ENCODE peak calls at places on chromosomes 5 and 9, in ten cellular contexts. One of them, this sample, is unnamed.

GRCh38 chr9:116945817-116946216 is 258.7 kb downstream of the TRIM32 start:
- DNase-seq in KBM-7: peak
- DNase-seq in H54: no peak
- DNase-seq in HCEC 1CT: no peak
- DNase-seq in HT1080: no peak
- DNase-seq in left lung: no peak
- DNase-seq in AG08396: no peak
- DNase-seq in activated CD4-positive, alpha-beta T cell treated with anti-CD3 and anti-CD28 coated beads, Interleukin-2, amount 10 ng/mL, durations not matched to agents 7 days and 5 days: no peak
- DNase-seq in memory B cell: no peak
- DNase-seq in occipital lobe: no peak
- DNase-seq in this sample: no peak

GRCh38 chr9:19286634-19287188 is 56.2 kb downstream of the DENND4C start:
- DNase-seq in memory B cell: no peak
- DNase-seq in left lung: no peak
- DNase-seq in AG08396: no peak
- DNase-seq in occipital lobe: no peak
- DNase-seq in KBM-7: no peak
- DNase-seq in HT1080: peak
- DNase-seq in H54: no peak
- DNase-seq in activated CD4-positive, alpha-beta T cell treated with anti-CD3 and anti-CD28 coated beads, Interleukin-2, amount 10 ng/mL, durations not matched to agents 7 days and 5 days: no peak
- DNase-seq in HCEC 1CT: no peak
- DNase-seq in this sample: no peak

GRCh38 chr5:180801596-180802324 is 846 bp downstream of the MGAT1 start:
- DNase-seq in KBM-7: no peak
- DNase-seq in HT1080: no peak
- DNase-seq in AG08396: no peak
- DNase-seq in activated CD4-positive, alpha-beta T cell treated with anti-CD3 and anti-CD28 coated beads, Interleukin-2, amount 10 ng/mL, durations not matched to agents 7 days and 5 days: no peak
- DNase-seq in HCEC 1CT: no peak
- DNase-seq in memory B cell: no peak
- DNase-seq in occipital lobe: no peak
- DNase-seq in H54: no peak
- DNase-seq in left lung: peak
- DNase-seq in this sample: no peak

GRCh38 chr5:107254214-107254901 is 416.4 kb downstream of the EFNA5 start:
- DNase-seq in AG08396: no peak
- DNase-seq in HT1080: no peak
- DNase-seq in occipital lobe: no peak
- DNase-seq in H54: no peak
- DNase-seq in memory B cell: no peak
- DNase-seq in KBM-7: no peak
- DNase-seq in activated CD4-positive, alpha-beta T cell treated with anti-CD3 and anti-CD28 coated beads, Interleukin-2, amount 10 ng/mL, durations not matched to agents 7 days and 5 days: no peak
- DNase-seq in left lung: no peak
- DNase-seq in HCEC 1CT: no peak
- DNase-seq in this sample: no peak

GRCh38 chr5:74357827-74358226 is 282.7 kb downstream of the ENC1 start:
- DNase-seq in memory B cell: no peak
- DNase-seq in KBM-7: no peak
- DNase-seq in HCEC 1CT: no peak
- DNase-seq in activated CD4-positive, alpha-beta T cell treated with anti-CD3 and anti-CD28 coated beads, Interleukin-2, amount 10 ng/mL, durations not matched to agents 7 days and 5 days: no peak
- DNase-seq in AG08396: no peak
- DNase-seq in HT1080: no peak
- DNase-seq in occipital lobe: no peak
- DNase-seq in H54: no peak
- DNase-seq in left lung: no peak
- DNase-seq in this sample: no peak

GRCh38 chr9:6944896-6945295 is 187.1 kb downstream of the KDM4C start:
- DNase-seq in AG08396: peak
- DNase-seq in H54: no peak
- DNase-seq in HT1080: peak
- DNase-seq in left lung: no peak
- DNase-seq in HCEC 1CT: peak
- DNase-seq in activated CD4-positive, alpha-beta T cell treated with anti-CD3 and anti-CD28 coated beads, Interleukin-2, amount 10 ng/mL, durations not matched to agents 7 days and 5 days: no peak
- DNase-seq in KBM-7: no peak
- DNase-seq in occipital lobe: no peak
- DNase-seq in memory B cell: no peak
- DNase-seq in this sample: no peak

GRCh38 chr9:121650220-121651013 is 1.0 kb upstream of the DAB2IP start:
- DNase-seq in occipital lobe: no peak
- DNase-seq in KBM-7: peak
- DNase-seq in left lung: peak
- DNase-seq in H54: peak
- DNase-seq in activated CD4-positive, alpha-beta T cell treated with anti-CD3 and anti-CD28 coated beads, Interleukin-2, amount 10 ng/mL, durations not matched to agents 7 days and 5 days: no peak
- DNase-seq in HT1080: peak
- DNase-seq in HCEC 1CT: no peak
- DNase-seq in AG08396: no peak
- DNase-seq in memory B cell: no peak
- DNase-seq in this sample: no peak

GRCh38 chr5:132065351-132065937 is 5.0 kb downstream of the IL3 start:
- DNase-seq in AG08396: peak
- DNase-seq in HT1080: peak
- DNase-seq in KBM-7: peak
- DNase-seq in memory B cell: peak
- DNase-seq in occipital lobe: no peak
- DNase-seq in left lung: peak
- DNase-seq in H54: peak
- DNase-seq in HCEC 1CT: peak
- DNase-seq in activated CD4-positive, alpha-beta T cell treated with anti-CD3 and anti-CD28 coated beads, Interleukin-2, amount 10 ng/mL, durations not matched to agents 7 days and 5 days: peak
- DNase-seq in this sample: no peak

GRCh38 chr5:32387176-32387575 is 57.4 kb downstream of the ZFR start:
- DNase-seq in memory B cell: no peak
- DNase-seq in activated CD4-positive, alpha-beta T cell treated with anti-CD3 and anti-CD28 coated beads, Interleukin-2, amount 10 ng/mL, durations not matched to agents 7 days and 5 days: no peak
- DNase-seq in KBM-7: no peak
- DNase-seq in HT1080: no peak
- DNase-seq in HCEC 1CT: no peak
- DNase-seq in left lung: no peak
- DNase-seq in occipital lobe: no peak
- DNase-seq in H54: no peak
- DNase-seq in AG08396: no peak
- DNase-seq in this sample: no peak

GRCh38 chr9:95923794-95924193 is 48.3 kb downstream of the ERCC6L2 start:
- DNase-seq in HT1080: no peak
- DNase-seq in memory B cell: no peak
- DNase-seq in KBM-7: no peak
- DNase-seq in occipital lobe: no peak
- DNase-seq in H54: no peak
- DNase-seq in left lung: no peak
- DNase-seq in HCEC 1CT: no peak
- DNase-seq in activated CD4-positive, alpha-beta T cell treated with anti-CD3 and anti-CD28 coated beads, Interleukin-2, amount 10 ng/mL, durations not matched to agents 7 days and 5 days: no peak
- DNase-seq in AG08396: no peak
- DNase-seq in this sample: no peak